ENCODE peak calls at places on chromosome 5, in four cellular contexts. V is activated B cell treated with CpG ODN at 0.5 μM for 24 hours; X is naive thymus-derived CD4-positive, alpha-beta T cell; Z is adipocyte. W is an unnamed sample.

GRCh38 chr5:176750144-176750543 is 60.2 kb upstream of the UNC5A start:
- DNase-seq in V (no peak), Z (no peak), X (no peak), W (no peak)

GRCh38 chr5:113678924-113679575 is 165.6 kb downstream of the YTHDC2 start:
- DNase-seq in Z (peak), V (no peak), X (no peak), W (peak)

GRCh38 chr5:154482528-154483449 is 4.8 kb upstream of the HAND1 start:
- DNase-seq in Z (no peak), V (no peak), X (no peak), W (peak)

GRCh38 chr5:17425385-17426070 is 72.5 kb upstream of the TAF11L2 start:
- DNase-seq in V (no peak), X (no peak), Z (no peak), W (no peak)

GRCh38 chr5:174801798-174802197 is 77.4 kb downstream of the MSX2 start:
- DNase-seq in X (no peak), Z (no peak), V (no peak), W (no peak)

GRCh38 chr5:127871448-127872153 is 168.4 kb downstream of the CCDC192 start:
- DNase-seq in Z (peak), V (no peak), X (no peak), W (no peak)

GRCh38 chr5:148791334-148791667 is 35.1 kb upstream of the ADRB2 start:
- DNase-seq in V (no peak), X (no peak), Z (no peak), W (no peak)

GRCh38 chr5:42908509-42909488 is 97.1 kb upstream of the SELENOP start:
- DNase-seq in Z (peak), V (peak), X (peak), W (peak)

GRCh38 chr5:116484645-116485044 is 90.0 kb downstream of the SEMA6A start:
- DNase-seq in V (no peak), X (no peak), Z (no peak), W (no peak)

GRCh38 chr5:135602882-135603721 is 24.3 kb upstream of the CXCL14 start:
- DNase-seq in V (no peak), Z (no peak), X (no peak), W (no peak)

GRCh38 chr5:66596791-66597757 is 881 bp downstream of the MAST4 start:
- DNase-seq in X (no peak), Z (peak), V (peak), W (peak)

GRCh38 chr5:76978869-76979268 is 26.0 kb downstream of the CRHBP start:
- DNase-seq in X (no peak), V (no peak), Z (no peak), W (no peak)

GRCh38 chr5:31407921-31408714 is 123.8 kb downstream of the DROSHA start:
- DNase-seq in V (no peak), X (no peak), Z (peak), W (no peak)

GRCh38 chr5:125928663-125929062 is 494.5 kb upstream of the GRAMD2B start:
- DNase-seq in X (no peak), Z (no peak), V (no peak), W (no peak)

GRCh38 chr5:141889282-141889871 is 11.2 kb upstream of the PCDH1 start:
- DNase-seq in Z (peak), V (no peak), X (no peak), W (no peak)

GRCh38 chr5:123819818-123820217 is 307.8 kb downstream of the CSNK1G3 start:
- DNase-seq in X (no peak), V (no peak), Z (peak), W (no peak)

GRCh38 chr5:149782018-149782899 is 52.1 kb downstream of the PPARGC1B start:
- DNase-seq in V (no peak), Z (no peak), X (no peak), W (no peak)

GRCh38 chr5:133287500-133287899 is 235.7 kb downstream of the HSPA4 start:
- DNase-seq in X (peak), V (no peak), Z (peak), W (peak)

GRCh38 chr5:108061941-108062340 is 320.0 kb downstream of the FBXL17 start:
- DNase-seq in Z (peak), X (no peak), V (no peak), W (no peak)

GRCh38 chr5:179550511-179551342 is at the start of gene RUFY1:
- DNase-seq in V (peak), Z (peak), X (peak), W (peak)

GRCh38 chr5:19987594-19988345 is at the start of gene CDH18:
- DNase-seq in X (no peak), Z (peak), V (no peak), W (peak)

GRCh38 chr5:14669415-14669814 is 4.9 kb downstream of the OTULIN start:
- DNase-seq in X (no peak), V (no peak), Z (no peak), W (no peak)

GRCh38 chr5:174423538-174423937 is 300.8 kb upstream of the MSX2 start:
- DNase-seq in Z (no peak), X (no peak), V (no peak), W (no peak)

GRCh38 chr5:126514159-126515141 is 80.6 kb downstream of the ALDH7A1 start:
- DNase-seq in Z (no peak), X (no peak), V (no peak), W (no peak)

GRCh38 chr5:73751254-73751914 is 125.4 kb downstream of the ARHGEF28 start:
- DNase-seq in V (no peak), Z (no peak), X (no peak), W (no peak)

GRCh38 chr5:82313016-82313415 is 34.9 kb upstream of the RPS23 start:
- DNase-seq in V (no peak), Z (peak), X (no peak), W (no peak)

GRCh38 chr5:7667216-7667767 is 183.6 kb downstream of the CFAP90 start:
- DNase-seq in Z (no peak), V (no peak), X (no peak), W (no peak)

GRCh38 chr5:180396931-180397330 is 43.8 kb upstream of the GFPT2 start:
- DNase-seq in V (no peak), X (no peak), Z (no peak), W (peak)

GRCh38 chr5:95986937-95987520 is 25.4 kb upstream of the ELL2 start:
- DNase-seq in V (no peak), Z (no peak), X (no peak), W (no peak)

GRCh38 chr5:79842991-79843390 is 148.1 kb downstream of the MTX3 start:
- DNase-seq in X (no peak), V (no peak), Z (no peak), W (no peak)

GRCh38 chr5:143025971-143026370 is 255.8 kb downstream of the ARHGAP26 start:
- DNase-seq in V (no peak), X (no peak), Z (no peak), W (no peak)

GRCh38 chr5:34574976-34575467 is 81.1 kb upstream of the RAI14 start:
- DNase-seq in V (no peak), Z (no peak), X (no peak), W (no peak)

GRCh38 chr5:1346627-1347440 is 1.9 kb upstream of the CLPTM1L start:
- DNase-seq in X (no peak), Z (no peak), V (no peak), W (no peak)

GRCh38 chr5:163456029-163456589 is 3.8 kb downstream of the NUDCD2 start:
- DNase-seq in V (no peak), Z (no peak), X (no peak), W (no peak)